ENCODE peak calls at places on chromosomes 5 and 9, in eight cellular contexts. C, H, U, A, P, F, T and B are unnamed samples.

GRCh38 chr5:127858116-127858784 is 155.1 kb downstream of the CCDC192 start:
- DNase-seq in C (peak), F (no peak), A (peak), P (no peak), H (no peak), U (no peak), T (no peak), B (no peak)

GRCh38 chr5:73899916-73900315 is 273.9 kb downstream of the ARHGEF28 start:
- DNase-seq in A (no peak), H (no peak), U (no peak), F (no peak), P (no peak), T (no peak), C (no peak), B (no peak)

GRCh38 chr9:69573666-69574456 is 98.3 kb downstream of the APBA1 start:
- DNase-seq in T (no peak), A (no peak), P (peak), U (no peak), H (no peak), C (no peak), F (peak), B (no peak)

GRCh38 chr5:173663810-173664526 is 47.5 kb upstream of the BOD1 start:
- DNase-seq in T (no peak), F (no peak), A (peak), U (no peak), C (no peak), H (no peak), P (no peak), B (no peak)

GRCh38 chr5:8940934-8941333 is 604.9 kb downstream of the SEMA5A start:
- DNase-seq in A (no peak), H (no peak), C (no peak), U (no peak), F (no peak), P (no peak), T (no peak), B (no peak)

GRCh38 chr5:140038373-140038957 is 4.6 kb downstream of the NRG2 start:
- DNase-seq in C (no peak), U (no peak), A (no peak), H (no peak), F (peak), T (no peak), P (no peak), B (no peak)

GRCh38 chr9:33813712-33814641 is 3.0 kb upstream of the UBE2R2 start:
- DNase-seq in A (no peak), F (peak), P (peak), U (no peak), H (no peak), T (no peak), C (no peak), B (no peak)

GRCh38 chr5:89428624-89429023 is 545.6 kb upstream of the MEF2C start:
- DNase-seq in C (no peak), P (peak), T (no peak), F (no peak), A (no peak), U (no peak), H (no peak), B (no peak)

GRCh38 chr9:133063159-133063499 is 1.3 kb downstream of the CEL start:
- DNase-seq in C (no peak), F (no peak), P (no peak), T (no peak), H (no peak), A (no peak), U (no peak), B (no peak)

GRCh38 chr5:73030995-73031394 is 75.2 kb downstream of the FCHO2 start:
- DNase-seq in C (no peak), H (no peak), F (peak), A (no peak), T (no peak), U (no peak), P (peak), B (no peak)

GRCh38 chr9:127971357-127972315 is 9.2 kb downstream of the EEIG1 start:
- DNase-seq in U (no peak), T (peak), F (peak), P (no peak), A (peak), H (no peak), C (no peak), B (no peak)

GRCh38 chr9:73152445-73152844 is 780 bp downstream of the ANXA1 start:
- DNase-seq in T (no peak), C (no peak), F (peak), P (peak), A (no peak), H (no peak), U (no peak), B (no peak)

GRCh38 chr5:169020102-169020501 is 280.8 kb downstream of the SLIT3 start:
- DNase-seq in T (no peak), A (no peak), U (no peak), P (peak), H (no peak), C (no peak), F (peak), B (no peak)

GRCh38 chr9:127444283-127444920 is 6.8 kb downstream of the RPL12 start:
- DNase-seq in P (no peak), H (no peak), F (no peak), U (no peak), C (no peak), T (no peak), A (no peak), B (no peak)

GRCh38 chr5:177491429-177491945 is 5.9 kb downstream of the PDLIM7 start:
- DNase-seq in U (no peak), A (no peak), T (no peak), F (no peak), C (peak), P (no peak), H (no peak), B (peak)

GRCh38 chr5:776862-777711 is 7.4 kb downstream of the ZDHHC11B start:
- DNase-seq in F (no peak), H (no peak), A (peak), T (no peak), P (no peak), U (no peak), C (no peak), B (no peak)

GRCh38 chr9:129270903-129271431 is 92.9 kb upstream of the IER5L start:
- DNase-seq in C (no peak), A (no peak), U (no peak), H (no peak), F (peak), T (no peak), P (no peak), B (no peak)

GRCh38 chr9:20506631-20507030 is 115.7 kb downstream of the MLLT3 start:
- DNase-seq in H (no peak), C (no peak), F (no peak), T (no peak), P (no peak), U (no peak), A (no peak), B (no peak)

GRCh38 chr5:18281947-18282557 is 647.8 kb downstream of the TAF11L14 start:
- DNase-seq in P (peak), U (no peak), H (no peak), F (peak), T (no peak), A (no peak), C (no peak), B (no peak)

GRCh38 chr5:79793304-79793703 is 103.7 kb downstream of the CMYA5 start:
- DNase-seq in U (no peak), T (no peak), C (no peak), F (no peak), P (no peak), A (no peak), H (no peak), B (no peak)

GRCh38 chr9:33466565-33467495 is 6.9 kb downstream of the NOL6 start:
- DNase-seq in U (no peak), F (peak), C (peak), H (peak), T (no peak), A (peak), P (no peak), B (peak)

DNA sequence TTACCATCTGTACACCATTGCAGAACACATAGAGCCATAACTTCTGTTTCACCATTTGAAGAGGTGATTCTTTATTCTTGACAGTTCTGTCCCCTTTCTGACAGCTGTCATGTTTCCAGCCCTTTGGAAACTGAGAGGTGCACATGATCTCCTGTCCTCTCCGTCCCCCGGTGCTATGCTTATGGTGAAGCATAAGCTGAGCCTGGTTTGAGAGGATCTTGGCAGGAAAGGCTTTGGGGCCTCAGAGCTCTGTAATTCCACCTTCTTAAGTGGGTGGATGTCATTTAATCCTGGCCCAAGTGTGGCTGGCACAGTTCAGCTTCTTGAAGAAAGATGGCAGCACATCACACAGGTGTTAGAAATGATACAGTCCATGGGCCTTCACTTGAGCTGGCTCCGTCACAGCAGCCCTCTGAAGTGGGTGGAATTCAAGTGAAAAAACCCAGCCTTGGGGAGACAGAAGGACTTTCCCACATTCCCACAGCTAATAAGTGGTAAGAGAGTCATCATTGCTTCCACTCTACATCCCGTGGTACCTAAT is 30.7 kb upstream of the GRPEL2 start:
- DNase-seq in U (no peak), A (no peak), H (no peak), F (no peak), T (no peak), P (no peak), C (peak), B (no peak)
- TF ChIP-seq CTCF in U (no peak), A (no peak), H (no peak), F (no peak), T (no peak), P (peak), C (peak), B (no peak)

GRCh38 chr5:144390133-144390532 is 219.5 kb downstream of the KCTD16 start:
- DNase-seq in C (peak), U (no peak), T (no peak), F (peak), P (peak), H (no peak), A (no peak), B (no peak)
- TF ChIP-seq CTCF in C (peak), U (peak), T (no peak), F (peak), P (peak), H (no peak), A (no peak), B (peak)

GRCh38 chr9:121441163-121441562 is 58.5 kb downstream of the GGTA1 start:
- DNase-seq in T (no peak), P (no peak), U (no peak), H (no peak), F (no peak), C (no peak), A (no peak), B (no peak)

GRCh38 chr9:121449786-121450185 is 49.9 kb downstream of the GGTA1 start:
- DNase-seq in A (no peak), T (no peak), P (no peak), H (no peak), C (no peak), U (no peak), F (no peak), B (no peak)

GRCh38 chr9:121447341-121447834 is 52.3 kb downstream of the GGTA1 start:
- DNase-seq in T (no peak), A (no peak), F (peak), C (no peak), H (no peak), U (no peak), P (no peak), B (no peak)

GRCh38 chr9:121450241-121450640 is 49.4 kb downstream of the GGTA1 start:
- DNase-seq in H (no peak), F (peak), A (no peak), U (no peak), T (no peak), P (no peak), C (no peak), B (no peak)

GRCh38 chr9:121445986-121446385 is 53.7 kb downstream of the GGTA1 start:
- DNase-seq in F (no peak), H (no peak), T (no peak), C (no peak), U (no peak), A (no peak), P (no peak), B (no peak)
- TF ChIP-seq CTCF in F (no peak), H (no peak), T (no peak), C (peak), U (peak), A (peak), P (peak), B (no peak)

GRCh38 chr9:16505159-16505558 is 365.3 kb downstream of the BNC2 start:
- DNase-seq in U (no peak), H (no peak), C (no peak), P (no peak), T (no peak), F (peak), A (no peak), B (no peak)
- TF ChIP-seq CTCF in U (no peak), H (no peak), C (no peak), P (no peak), T (no peak), F (no peak), A (no peak), B (no peak)

GRCh38 chr9:100170085-100170484 is 71.0 kb downstream of the INVS start:
- DNase-seq in T (no peak), C (no peak), F (no peak), U (no peak), H (no peak), A (no peak), P (peak), B (no peak)

GRCh38 chr9:100170556-100170955 is 71.5 kb downstream of the INVS start:
- DNase-seq in U (no peak), H (no peak), T (no peak), P (no peak), A (no peak), F (peak), C (no peak), B (no peak)

GRCh38 chr9:100167176-100167575 is 68.1 kb downstream of the INVS start:
- DNase-seq in C (no peak), H (no peak), P (peak), U (no peak), A (no peak), T (no peak), F (no peak), B (no peak)

GRCh38 chr9:100167912-100168775 is 69.1 kb downstream of the INVS start:
- DNase-seq in T (no peak), A (no peak), H (no peak), C (peak), U (no peak), F (no peak), P (no peak), B (peak)
- TF ChIP-seq CTCF in T (no peak), A (no peak), H (no peak), C (peak), U (no peak), F (no peak), P (no peak), B (no peak)

GRCh38 chr5:171667341-171668096 is 118.1 kb upstream of the SMIM23 start:
- DNase-seq in F (peak), U (peak), H (peak), A (peak), T (no peak), C (no peak), P (peak), B (no peak)
- TF ChIP-seq CTCF in F (peak), U (no peak), H (no peak), A (no peak), T (no peak), C (no peak), P (peak), B (no peak)

DNA sequence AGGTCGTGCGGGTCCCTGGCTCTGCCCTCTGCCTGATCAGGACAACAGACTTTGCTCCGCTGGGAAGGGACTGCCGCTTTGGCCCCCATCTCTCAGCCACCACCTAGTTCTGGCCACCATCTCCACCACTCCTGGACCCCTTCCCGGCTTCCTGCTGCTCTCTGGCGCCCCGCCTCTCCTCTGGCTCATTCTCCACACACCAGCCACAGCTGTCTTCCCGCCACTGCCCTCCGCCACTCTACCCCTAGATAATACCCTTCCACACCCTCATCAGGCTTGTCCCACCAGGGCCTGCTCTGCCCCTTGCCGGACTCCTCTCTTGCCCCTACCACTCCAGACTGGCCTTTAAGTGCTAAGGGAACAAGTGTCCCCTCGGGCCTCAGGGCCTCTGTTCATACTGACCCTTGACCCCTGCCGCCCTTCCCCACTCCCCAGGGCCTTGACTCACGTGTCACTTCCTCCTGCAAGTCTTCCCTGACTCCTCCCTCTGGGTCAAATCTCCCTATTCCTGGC is 3.0 kb upstream of the CDX1 start:
- DNase-seq in F (no peak), H (peak), T (no peak), A (peak), U (peak), C (no peak), P (no peak), B (peak)
- TF ChIP-seq CTCF in F (peak), H (no peak), T (peak), A (no peak), U (peak), C (no peak), P (no peak), B (no peak)

DNA sequence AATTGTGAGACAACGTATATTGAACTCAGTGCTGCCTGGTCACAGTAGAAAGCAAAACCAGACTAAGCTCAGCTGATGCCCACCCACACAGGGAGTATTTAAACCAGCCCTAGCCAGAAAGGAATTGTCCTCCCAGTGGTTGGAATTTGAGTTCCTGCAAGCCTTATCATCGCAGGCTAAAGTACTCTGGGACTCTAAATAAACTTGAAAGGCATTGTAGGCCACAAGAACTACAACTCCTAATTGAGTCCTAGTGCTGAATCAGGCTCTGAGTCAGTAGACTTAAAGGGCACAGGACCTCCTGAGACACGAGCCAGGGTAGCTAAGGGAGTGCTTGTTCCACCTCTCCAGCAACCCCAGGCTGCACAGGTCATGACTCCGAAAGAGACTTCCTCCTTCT is 171.4 kb downstream of the MCTP1 start:
- DNase-seq in T (no peak), P (peak), H (no peak), U (no peak), F (peak), A (no peak), C (no peak), B (no peak)
- TF ChIP-seq CTCF in T (no peak), P (no peak), H (no peak), U (no peak), F (no peak), A (no peak), C (no peak), B (no peak)

GRCh38 chr5:6584727-6585126 is 48.1 kb downstream of the NSUN2 start:
- DNase-seq in C (no peak), U (peak), T (no peak), P (no peak), H (no peak), F (no peak), A (no peak), B (no peak)

GRCh38 chr5:6582507-6583048 is 50.3 kb downstream of the NSUN2 start:
- DNase-seq in F (no peak), A (no peak), P (no peak), C (no peak), T (no peak), U (peak), H (peak), B (no peak)

GRCh38 chr5:6584101-6584645 is 48.7 kb downstream of the NSUN2 start:
- DNase-seq in C (no peak), H (no peak), F (no peak), A (no peak), P (no peak), T (peak), U (peak), B (no peak)

GRCh38 chr5:6581559-6582426 is 51.1 kb downstream of the NSUN2 start:
- DNase-seq in T (no peak), H (no peak), A (no peak), P (no peak), C (no peak), F (no peak), U (peak), B (no peak)

DNA sequence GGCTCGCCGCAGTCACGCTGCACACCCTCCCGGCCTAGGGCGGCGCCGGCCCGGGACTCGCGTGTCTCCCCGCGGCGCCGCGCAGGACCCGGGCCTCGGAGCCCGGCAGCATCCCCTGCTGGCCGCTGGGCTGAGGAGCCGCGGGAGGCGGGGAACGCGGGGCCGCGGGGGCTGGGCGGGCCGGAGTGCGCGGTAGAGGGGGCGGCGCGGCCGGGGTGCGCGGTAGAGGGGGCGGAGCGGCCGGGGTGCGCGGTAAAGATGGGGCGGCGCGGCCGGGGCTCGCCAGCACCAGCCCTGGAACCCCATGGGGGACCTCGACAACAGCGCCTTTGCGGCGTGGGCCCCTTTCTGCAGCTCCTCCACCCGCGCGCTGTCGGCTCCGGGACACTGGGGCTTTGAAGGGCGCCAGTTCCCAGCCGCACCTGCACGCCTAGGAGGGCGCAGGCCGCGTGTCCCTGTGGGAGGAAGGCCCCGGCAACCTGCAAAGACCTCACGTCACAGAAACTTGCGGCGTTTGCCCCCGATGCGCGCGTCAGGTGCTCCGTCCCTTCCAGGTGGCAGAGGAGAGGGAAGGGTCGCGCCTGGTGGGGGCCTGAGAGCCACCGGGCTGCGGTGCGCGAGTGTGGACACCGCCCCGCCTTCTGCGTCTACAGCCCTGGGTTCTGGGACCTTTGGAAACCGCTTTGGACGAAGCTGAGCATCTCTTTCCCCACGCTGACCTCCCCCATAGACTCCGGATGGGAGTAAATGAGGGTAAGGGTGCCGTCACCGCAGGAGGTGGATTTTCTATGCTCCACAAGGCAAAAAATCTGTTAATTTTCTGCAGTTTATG is 49.6 kb downstream of the NSUN2 start:
- DNase-seq in A (peak), U (peak), F (no peak), T (no peak), H (peak), P (no peak), C (peak), B (peak)
- TF ChIP-seq CTCF in A (peak), U (peak), F (no peak), T (peak), H (peak), P (peak), C (peak), B (peak)